ENCODE peak calls at places on chromosomes 6 and 20, in four cellular contexts. One of them, this sample, is unnamed.

GRCh38 chr6:31659649-31660223 is 842 bp downstream of the C6orf47 start:
- DNase-seq in AG08396: peak
- DNase-seq in right atrium auricular region: no peak
- DNase-seq in H9: no peak
- DNase-seq in this sample: no peak

GRCh38 chr20:32737371-32738223 is 5.7 kb downstream of the COMMD7 start:
- DNase-seq in AG08396: peak
- DNase-seq in right atrium auricular region: no peak
- DNase-seq in H9: no peak
- DNase-seq in this sample: no peak

GRCh38 chr6:134379086-134379485 is 61.2 kb upstream of the SGK1 start:
- DNase-seq in AG08396: no peak
- DNase-seq in right atrium auricular region: no peak
- DNase-seq in H9: peak
- DNase-seq in this sample: no peak

GRCh38 chr20:34017610-34018009 is 23.9 kb downstream of the RALY start:
- DNase-seq in AG08396: peak
- DNase-seq in right atrium auricular region: no peak
- DNase-seq in H9: no peak
- DNase-seq in this sample: no peak

GRCh38 chr20:46751856-46752255 is 42.4 kb downstream of the SLC2A10 start:
- DNase-seq in AG08396: no peak
- DNase-seq in right atrium auricular region: no peak
- DNase-seq in H9: no peak
- DNase-seq in this sample: no peak

GRCh38 chr6:26286168-26286854 is 78.7 kb upstream of the BTN3A2 start:
- DNase-seq in AG08396: peak
- DNase-seq in right atrium auricular region: peak
- DNase-seq in H9: peak
- DNase-seq in this sample: peak

GRCh38 chr20:23609486-23610109 is 3.9 kb upstream of the CST9 start:
- DNase-seq in AG08396: no peak
- DNase-seq in right atrium auricular region: no peak
- DNase-seq in H9: peak
- DNase-seq in this sample: peak

GRCh38 chr6:52725530-52726192 is 37.6 kb downstream of the GSTA2 start:
- DNase-seq in AG08396: no peak
- DNase-seq in right atrium auricular region: no peak
- DNase-seq in H9: no peak
- DNase-seq in this sample: no peak

GRCh38 chr20:57388953-57389694 is 2.1 kb upstream of the RBM38 start:
- DNase-seq in AG08396: peak
- DNase-seq in right atrium auricular region: peak
- DNase-seq in H9: peak
- DNase-seq in this sample: no peak

GRCh38 chr6:43773050-43773956 is 3.3 kb downstream of the VEGFA start:
- DNase-seq in AG08396: peak
- DNase-seq in right atrium auricular region: no peak
- DNase-seq in H9: peak
- DNase-seq in this sample: no peak

GRCh38 chr6:48101277-48101676 is 9.7 kb downstream of the PTCHD4 start:
- DNase-seq in AG08396: no peak
- DNase-seq in right atrium auricular region: no peak
- DNase-seq in H9: no peak
- DNase-seq in this sample: no peak

GRCh38 chr6:2971420-2972218 is at the start of gene SERPINB6:
- DNase-seq in AG08396: peak
- DNase-seq in right atrium auricular region: peak
- DNase-seq in H9: no peak
- DNase-seq in this sample: peak

GRCh38 chr20:13670160-13670559 is 31.4 kb upstream of the TASP1 start:
- DNase-seq in AG08396: no peak
- DNase-seq in right atrium auricular region: no peak
- DNase-seq in H9: no peak
- DNase-seq in this sample: no peak

GRCh38 chr6:906920-907319 is 214.0 kb upstream of the EXOC2 start:
- DNase-seq in AG08396: no peak
- DNase-seq in right atrium auricular region: no peak
- DNase-seq in H9: no peak
- DNase-seq in this sample: no peak

GRCh38 chr6:8738951-8739350 is 303.6 kb upstream of the SLC35B3 start:
- DNase-seq in AG08396: no peak
- DNase-seq in right atrium auricular region: no peak
- DNase-seq in H9: no peak
- DNase-seq in this sample: no peak